ENCODE peak calls at places on chromosomes 3 and 15, in four cellular contexts. T is breast epithelium, X is AG04450, I is AG10803. F is an unnamed sample.
A peak's percentile ranks its signal among the peaks of the same experiment; 100 is the strongest.

GRCh38 chr3:126313166-126313565 is 44.0 kb downstream of the KLF15 start:
- DNase-seq in T (no peak), X (no peak), I (no peak), F (no peak)

GRCh38 chr3:197750863-197751737 is 1.4 kb downstream of the FYTTD1 start:
- DNase-seq in T (peak; percentile 26), X (no peak), I (peak; percentile 45), F (peak; percentile 71)

GRCh38 chr3:111807826-111808225 is 51.2 kb upstream of the PHLDB2 start:
- DNase-seq in T (no peak), X (no peak), I (no peak), F (no peak)

GRCh38 chr3:31039145-31039544 is 144.7 kb upstream of the GADL1 start:
- DNase-seq in T (no peak), X (no peak), I (peak; percentile 40), F (no peak)

GRCh38 chr15:43799209-43799944 is 643 bp downstream of the SERINC4 start:
- DNase-seq in T (no peak), X (no peak), I (no peak), F (no peak)

GRCh38 chr15:51380999-51381806 is 39.7 kb downstream of the GLDN start:
- DNase-seq in T (peak; percentile 21), X (peak; percentile 11), I (peak; percentile 66), F (peak; percentile 47)

GRCh38 chr3:32326791-32327190 is 64.9 kb upstream of the CMTM7 start:
- DNase-seq in T (no peak), X (no peak), I (no peak), F (no peak)

GRCh38 chr3:78565712-78566111 is 1202.1 kb downstream of the ROBO1 start:
- DNase-seq in T (no peak), X (no peak), I (no peak), F (no peak)

GRCh38 chr3:159113476-159113875 is 311.6 kb downstream of the MFSD1 start:
- DNase-seq in T (no peak), X (no peak), I (no peak), F (no peak)

GRCh38 chr15:88644741-88645140 is 5.9 kb downstream of the ISG20 start:
- DNase-seq in T (no peak), X (no peak), I (no peak), F (peak; percentile 4)
- H3K4me3 ChIP-seq in T (no peak overlapping the region), X (no peak overlapping the region), I (no peak overlapping the region), F (no peak overlapping the region)

DNA sequence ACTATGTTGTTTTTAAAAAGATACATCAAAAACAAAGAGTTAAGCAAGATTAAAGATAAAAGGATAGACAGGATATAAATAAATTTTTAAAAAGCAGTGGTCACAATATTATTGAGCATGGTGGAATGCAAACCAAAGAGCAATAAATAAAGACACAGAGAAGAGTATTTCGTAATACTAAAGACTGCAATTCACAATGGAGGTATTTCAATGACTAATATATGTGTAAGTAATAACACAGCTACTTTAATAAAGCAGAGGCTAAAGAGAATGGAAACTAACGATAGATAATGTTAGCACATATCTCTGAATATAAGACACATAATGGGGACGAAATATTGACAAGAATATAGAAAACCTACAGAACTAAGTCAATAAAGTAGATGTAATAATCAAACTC is 219.6 kb downstream of the WDR72 start:
- DNase-seq in T (no peak), X (no peak), I (no peak), F (no peak)
- H3K4me3 ChIP-seq in T (no peak overlapping the region), X (no peak overlapping the region), I (no peak overlapping the region), F (no peak overlapping the region)

GRCh38 chr3:143783856-143784370 is 64.4 kb downstream of the SLC9A9 start:
- DNase-seq in T (no peak), X (no peak), I (no peak), F (no peak)

GRCh38 chr3:143784446-143784845 is 63.8 kb downstream of the SLC9A9 start:
- DNase-seq in T (no peak), X (no peak), I (no peak), F (no peak)

DNA sequence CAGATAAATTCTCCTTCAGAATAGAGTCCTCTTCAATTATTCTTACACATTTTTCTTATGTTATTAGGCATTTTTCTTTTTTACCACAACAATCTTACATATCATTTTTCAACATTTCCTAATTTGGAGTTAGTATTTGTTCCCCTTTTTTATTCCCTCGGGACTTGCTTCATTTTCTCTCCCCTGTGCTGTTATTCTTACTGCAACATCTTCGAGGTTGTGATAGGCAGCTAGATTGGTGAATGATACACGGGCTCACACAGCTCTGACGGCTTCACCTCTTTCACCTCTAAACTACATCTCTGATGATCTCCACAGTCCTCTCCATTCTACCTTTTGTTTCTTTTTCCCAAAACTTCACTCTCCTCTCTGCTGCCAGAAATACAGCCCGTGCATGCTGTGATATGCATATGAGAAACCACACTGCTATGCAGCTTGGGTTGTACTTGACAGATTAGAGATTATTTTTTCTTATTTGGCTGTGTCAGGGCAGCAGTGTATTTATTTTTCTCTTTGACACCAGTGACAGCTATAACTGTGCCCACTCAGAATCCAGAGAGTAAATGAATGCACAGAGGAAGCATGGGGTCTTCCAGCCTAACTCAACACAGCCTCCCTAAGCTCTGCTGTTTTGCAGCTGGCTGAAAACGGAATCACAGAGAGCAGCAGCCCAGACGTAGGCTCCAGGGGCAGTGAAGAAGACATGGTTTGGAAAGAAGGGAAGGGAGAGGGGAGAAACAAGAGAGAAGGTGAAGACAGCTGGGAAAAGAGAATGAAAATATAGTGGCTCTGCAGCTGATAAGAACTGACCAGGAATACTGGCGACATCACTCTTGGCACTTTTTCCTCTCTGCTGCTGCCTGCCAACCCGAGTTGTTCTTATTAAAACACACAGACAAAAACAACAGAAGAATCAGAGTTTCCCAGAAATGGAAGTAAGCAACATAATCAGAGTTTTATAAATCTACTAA is 61.8 kb downstream of the SLC9A9 start:
- DNase-seq in T (peak; percentile 20), X (no peak), I (peak; percentile 27), F (peak; percentile 44)
- H3K4me3 ChIP-seq in T (peak overlapping the region; percentile 47), X (peak overlapping the region; percentile 29), I (peak overlapping the region; percentile 16), F (peak overlapping the region; percentile 8)

GRCh38 chr3:169144691-169145090 is 518.8 kb downstream of the MECOM start:
- DNase-seq in T (no peak), X (no peak), I (no peak), F (no peak)

GRCh38 chr3:169144271-169144670 is 519.2 kb downstream of the MECOM start:
- DNase-seq in T (no peak), X (no peak), I (no peak), F (no peak)

GRCh38 chr3:169146866-169147245 is 516.7 kb downstream of the MECOM start:
- DNase-seq in T (no peak), X (no peak), I (no peak), F (no peak)

GRCh38 chr3:169146112-169146665 is 517.3 kb downstream of the MECOM start:
- DNase-seq in T (no peak), X (no peak), I (peak; percentile 46), F (peak; percentile 22)

GRCh38 chr3:169145551-169145950 is 518.0 kb downstream of the MECOM start:
- DNase-seq in T (no peak), X (no peak), I (no peak), F (no peak)
- H3K4me3 ChIP-seq in T (peak overlapping the region; percentile 55), X (peak overlapping the region; percentile 76), I (peak overlapping the region; percentile 76), F (peak overlapping the region; percentile 6)

GRCh38 chr3:61141697-61142096 is 109.6 kb downstream of the FHIT start:
- DNase-seq in T (no peak), X (no peak), I (no peak), F (no peak)
- H3K4me3 ChIP-seq in T (no peak overlapping the region), X (no peak overlapping the region), I (no peak overlapping the region), F (no peak overlapping the region)

GRCh38 chr3:15271785-15272381 is 60.5 kb downstream of the SH3BP5 start:
- DNase-seq in T (no peak), X (no peak), I (no peak), F (no peak)

GRCh38 chr3:15271030-15271429 is 61.4 kb downstream of the SH3BP5 start:
- DNase-seq in T (no peak), X (no peak), I (no peak), F (no peak)

GRCh38 chr3:15272431-15273196 is 59.8 kb downstream of the SH3BP5 start:
- DNase-seq in T (no peak), X (no peak), I (no peak), F (no peak)

GRCh38 chr3:15276028-15276717 is 56.2 kb downstream of the SH3BP5 start:
- DNase-seq in T (no peak), X (no peak), I (peak; percentile 47), F (no peak)

GRCh38 chr3:15273214-15273613 is 59.2 kb downstream of the SH3BP5 start:
- DNase-seq in T (no peak), X (no peak), I (no peak), F (peak; percentile 6)
- H3K4me3 ChIP-seq in T (no peak overlapping the region), X (no peak overlapping the region), I (no peak overlapping the region), F (no peak overlapping the region)

F was measured in uterus.